ENCODE peak calls at places on chromosomes 16 and 17, in four cellular contexts. M is fibroblast of pulmonary artery, G is HCT116, Q is dermis blood vessel endothelial cell. F is an unnamed sample.

GRCh38 chr17:76276069-76276431 is 10.9 kb downstream of the UBALD2 start:
- DNase-seq in M (no peak), G (no peak), Q (no peak), F (no peak)

GRCh38 chr16:10879681-10880589 is 2.9 kb downstream of the CIITA start:
- DNase-seq in M (no peak), G (no peak), Q (no peak), F (no peak)

GRCh38 chr17:49013311-49014205 is 16.4 kb downstream of the IGF2BP1 start:
- DNase-seq in M (no peak), G (no peak), Q (no peak), F (no peak)

GRCh38 chr17:79530361-79531105 is 80.3 kb downstream of the RBFOX3 start:
- DNase-seq in M (no peak), G (no peak), Q (no peak), F (no peak)

GRCh38 chr17:81999587-81999974 is 22.2 kb downstream of the ASPSCR1 start:
- DNase-seq in M (no peak), G (no peak), Q (no peak), F (no peak)

GRCh38 chr16:87371261-87371866 is 12.2 kb downstream of the FBXO31 start:
- DNase-seq in M (no peak), G (no peak), Q (no peak), F (no peak)

GRCh38 chr16:64969221-64969620 is 152.6 kb downstream of the CDH11 start:
- DNase-seq in M (peak), G (no peak), Q (no peak), F (no peak)

GRCh38 chr16:86772231-86772510 is 193.8 kb downstream of the FOXL1 start:
- DNase-seq in M (no peak), G (no peak), Q (peak), F (no peak)

GRCh38 chr17:63841350-63842172 is 924 bp downstream of the SMARCD2 start:
- DNase-seq in M (peak), G (no peak), Q (peak), F (no peak)

GRCh38 chr17:40309031-40309937 is at the start of gene RARA:
- DNase-seq in M (peak), G (no peak), Q (peak), F (no peak)

GRCh38 chr16:47713225-47713595 is 252.1 kb downstream of the PHKB start:
- DNase-seq in M (peak), G (no peak), Q (peak), F (no peak)

GRCh38 chr17:76024353-76024752 is 2.8 kb downstream of the EVPL start:
- DNase-seq in M (no peak), G (no peak), Q (no peak), F (no peak)

GRCh38 chr17:50534222-50534978 is 1.9 kb downstream of the EPN3 start:
- DNase-seq in M (peak), G (peak), Q (peak), F (no peak)

GRCh38 chr16:89484923-89485679 is 5.3 kb downstream of the ANKRD11 start:
- DNase-seq in M (no peak), G (no peak), Q (no peak), F (no peak)

GRCh38 chr17:7548585-7549400 is at the start of gene TNFSF12:
- DNase-seq in M (no peak), G (no peak), Q (peak), F (peak)

F was measured in effector memory CD4-positive, alpha-beta T cell.